ENCODE peak calls at places on chromosome 22, in five cellular contexts. One of them, this sample, is unnamed. For H3K4me1 and H3K36me3, the result is how much of the 10 kb centered on the place peaks cover.

GRCh38 chr22:40560551-40560950 is 76.0 kb downstream of the MRTFA start:
- DNase-seq in right atrium auricular region: no peak
- DNase-seq in body of pancreas: no peak
- DNase-seq in transverse colon: no peak
- DNase-seq in colonic mucosa: no peak
- DNase-seq in this sample: no peak

GRCh38 chr22:22074634-22075381 is 92.2 kb upstream of the TOP3B start:
- DNase-seq in right atrium auricular region: peak
- DNase-seq in body of pancreas: no peak
- DNase-seq in transverse colon: no peak
- DNase-seq in colonic mucosa: no peak
- DNase-seq in this sample: no peak

GRCh38 chr22:49954354-49954753 is 6.2 kb upstream of the PIM3 start:
- DNase-seq in right atrium auricular region: no peak
- DNase-seq in body of pancreas: peak
- DNase-seq in transverse colon: no peak
- DNase-seq in colonic mucosa: no peak
- DNase-seq in this sample: no peak

GRCh38 chr22:50677493-50678217 is 5.0 kb downstream of the SHANK3 start:
- DNase-seq in right atrium auricular region: no peak
- DNase-seq in body of pancreas: no peak
- DNase-seq in transverse colon: no peak
- DNase-seq in colonic mucosa: no peak
- DNase-seq in this sample: no peak

GRCh38 chr22:41257696-41258095 is 17.0 kb upstream of the CHADL start:
- DNase-seq in right atrium auricular region: no peak
- DNase-seq in body of pancreas: no peak
- DNase-seq in transverse colon: no peak
- DNase-seq in colonic mucosa: no peak
- DNase-seq in this sample: no peak

GRCh38 chr22:24323695-24324094 is 53.1 kb downstream of the SPECC1L start:
- DNase-seq in right atrium auricular region: no peak
- DNase-seq in body of pancreas: no peak
- DNase-seq in transverse colon: no peak
- DNase-seq in colonic mucosa: no peak
- DNase-seq in this sample: no peak

GRCh38 chr22:49917997-49918910 is at the start of the genes ALG12 and CRELD2:
- DNase-seq in right atrium auricular region: peak
- DNase-seq in body of pancreas: peak
- DNase-seq in transverse colon: peak
- DNase-seq in colonic mucosa: peak
- DNase-seq in this sample: peak

GRCh38 chr22:41021655-41022454 is 70.5 kb upstream of the EP300 start:
- DNase-seq in right atrium auricular region: peak
- DNase-seq in body of pancreas: peak
- DNase-seq in transverse colon: peak
- DNase-seq in colonic mucosa: peak
- DNase-seq in this sample: peak

GRCh38 chr22:22410677-22411076 is 97.9 kb downstream of the ZNF280B start:
- DNase-seq in right atrium auricular region: no peak
- DNase-seq in body of pancreas: no peak
- DNase-seq in transverse colon: no peak
- DNase-seq in colonic mucosa: no peak
- DNase-seq in this sample: no peak

GRCh38 chr22:36417281-36417686 is 29.5 kb upstream of the MYH9 start:
- DNase-seq in right atrium auricular region: no peak
- DNase-seq in body of pancreas: peak
- DNase-seq in transverse colon: peak
- DNase-seq in colonic mucosa: peak
- DNase-seq in this sample: peak

GRCh38 chr22:20724676-20725454 is 49.0 kb upstream of the SERPIND1 start:
- DNase-seq in right atrium auricular region: no peak
- DNase-seq in body of pancreas: no peak
- DNase-seq in transverse colon: no peak
- DNase-seq in colonic mucosa: no peak
- DNase-seq in this sample: no peak

GRCh38 chr22:34972498-34972897 is 93.5 kb upstream of the ISX start:
- DNase-seq in right atrium auricular region: no peak
- DNase-seq in body of pancreas: no peak
- DNase-seq in transverse colon: no peak
- DNase-seq in colonic mucosa: no peak
- DNase-seq in this sample: no peak

GRCh38 chr22:43624144-43624998 is 187.7 kb downstream of the EFCAB6 start:
- DNase-seq in right atrium auricular region: no peak
- DNase-seq in body of pancreas: no peak
- DNase-seq in transverse colon: no peak
- DNase-seq in colonic mucosa: no peak
- DNase-seq in this sample: no peak

GRCh38 chr22:17491090-17491489 is 72.2 kb upstream of the SLC25A18 start:
- DNase-seq in right atrium auricular region: no peak
- DNase-seq in body of pancreas: no peak
- DNase-seq in transverse colon: no peak
- DNase-seq in colonic mucosa: no peak
- DNase-seq in this sample: no peak

GRCh38 chr22:39416319-39416718 is 16.7 kb downstream of the TAB1 start:
- DNase-seq in right atrium auricular region: no peak
- DNase-seq in body of pancreas: no peak
- DNase-seq in transverse colon: no peak
- DNase-seq in colonic mucosa: no peak
- DNase-seq in this sample: no peak

GRCh38 chr22:39359659-39360195 is 9.9 kb downstream of the SYNGR1 start:
- DNase-seq in right atrium auricular region: no peak
- DNase-seq in body of pancreas: no peak
- DNase-seq in transverse colon: no peak
- DNase-seq in colonic mucosa: no peak
- DNase-seq in this sample: no peak

GRCh38 chr22:49838771-49839717 is 11.4 kb upstream of the BRD1 start:
- DNase-seq in right atrium auricular region: no peak
- DNase-seq in body of pancreas: no peak
- DNase-seq in transverse colon: peak
- DNase-seq in colonic mucosa: peak
- DNase-seq in this sample: peak

GRCh38 chr22:30307026-30307574 is 17.8 kb upstream of the CASTOR1 start:
- DNase-seq in right atrium auricular region: no peak
- DNase-seq in body of pancreas: no peak
- DNase-seq in transverse colon: no peak
- DNase-seq in colonic mucosa: no peak
- DNase-seq in this sample: no peak

GRCh38 chr22:30305906-30306628 is 16.8 kb upstream of the CASTOR1 start:
- DNase-seq in right atrium auricular region: no peak
- DNase-seq in body of pancreas: no peak
- DNase-seq in transverse colon: no peak
- DNase-seq in colonic mucosa: peak
- DNase-seq in this sample: no peak

GRCh38 chr22:30308096-30308495 is 18.6 kb downstream of the TBC1D10A start:
- DNase-seq in right atrium auricular region: no peak
- DNase-seq in body of pancreas: no peak
- DNase-seq in transverse colon: no peak
- DNase-seq in colonic mucosa: no peak
- DNase-seq in this sample: no peak

GRCh38 chr22:30305519-30305905 is 16.2 kb upstream of the CASTOR1 start:
- DNase-seq in right atrium auricular region: peak
- DNase-seq in body of pancreas: no peak
- DNase-seq in transverse colon: peak
- DNase-seq in colonic mucosa: peak
- DNase-seq in this sample: peak

DNA sequence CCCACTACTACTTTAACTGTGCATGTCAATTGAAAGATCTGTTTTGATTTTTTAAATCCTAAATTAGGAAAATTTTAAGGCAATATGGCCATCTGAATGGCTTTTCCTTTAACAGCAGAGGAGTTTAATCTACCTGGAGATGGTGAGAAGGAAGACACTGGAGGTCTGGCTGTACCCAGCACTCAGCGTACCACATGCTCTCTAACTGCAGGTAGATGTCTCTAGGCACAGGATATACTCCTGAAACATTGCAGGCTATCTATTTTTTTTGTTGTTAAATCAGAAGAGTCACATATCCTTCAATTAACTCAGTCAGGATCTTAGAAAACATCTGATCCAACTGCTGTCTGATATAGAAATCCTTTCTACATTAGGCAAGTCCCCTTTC is 17.3 kb upstream of the CASTOR1 start:
- DNase-seq in right atrium auricular region: no peak
- DNase-seq in body of pancreas: no peak
- DNase-seq in transverse colon: no peak
- DNase-seq in colonic mucosa: no peak
- DNase-seq in this sample: no peak
- H3K4me1 ChIP-seq in right atrium auricular region: under half
- H3K4me1 ChIP-seq in body of pancreas: half or more
- H3K4me1 ChIP-seq in transverse colon: half or more
- H3K4me1 ChIP-seq in colonic mucosa: half or more
- H3K4me1 ChIP-seq in this sample: half or more

DNA sequence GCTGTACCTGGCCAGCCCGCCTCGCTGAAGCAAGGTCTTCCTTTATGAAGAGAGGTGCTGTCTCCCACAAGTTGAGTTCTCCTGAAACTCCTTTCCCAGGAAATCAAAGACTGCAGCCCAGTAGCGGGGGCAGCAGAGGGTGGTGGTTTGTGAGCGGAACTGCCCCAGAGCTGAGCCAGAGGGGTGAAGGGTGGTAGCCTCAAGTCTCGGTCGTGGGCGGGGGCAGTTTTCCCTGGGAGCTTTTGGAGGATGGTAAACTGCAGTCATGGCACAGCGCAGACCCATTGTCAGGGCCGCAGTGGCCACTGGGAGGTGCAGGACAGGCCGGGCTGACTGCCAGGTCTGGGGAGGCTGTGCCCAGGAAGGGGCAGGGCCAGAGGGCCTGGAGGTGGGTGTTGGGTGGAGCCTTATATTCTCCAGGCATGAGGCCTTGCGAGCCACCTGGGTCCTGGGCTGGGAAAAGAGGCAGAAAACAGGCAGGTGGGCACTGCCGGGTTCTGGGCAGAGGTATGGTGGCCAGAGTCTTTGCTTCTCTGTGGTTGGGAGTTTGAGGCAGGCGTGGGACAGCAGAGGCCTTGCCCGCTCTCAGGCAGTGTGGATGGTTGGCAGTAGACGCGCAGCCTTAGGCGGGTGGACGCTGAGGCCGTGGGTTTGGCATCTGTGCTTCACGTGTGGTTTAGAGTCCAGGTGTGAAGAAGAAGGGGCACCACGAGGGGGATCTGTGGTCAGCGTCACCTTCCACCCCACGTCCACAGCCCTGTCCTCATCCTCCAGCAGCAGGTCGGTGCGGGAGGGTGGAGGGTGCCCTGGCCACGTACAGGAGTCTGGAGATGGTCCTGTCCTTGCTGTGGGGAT is 1176.4 kb downstream of the BRD1 start:
- DNase-seq in right atrium auricular region: no peak
- DNase-seq in body of pancreas: no peak
- DNase-seq in transverse colon: no peak
- DNase-seq in colonic mucosa: no peak
- DNase-seq in this sample: peak
- H3K36me3 ChIP-seq in right atrium auricular region: under half
- H3K36me3 ChIP-seq in body of pancreas: under half
- H3K36me3 ChIP-seq in transverse colon: under half
- H3K36me3 ChIP-seq in colonic mucosa: under half
- H3K36me3 ChIP-seq in this sample: under half

GRCh38 chr22:31585161-31585859 is 76.7 kb downstream of the PISD start:
- DNase-seq in right atrium auricular region: peak
- DNase-seq in body of pancreas: no peak
- DNase-seq in transverse colon: no peak
- DNase-seq in colonic mucosa: no peak
- DNase-seq in this sample: no peak

GRCh38 chr22:31584804-31585160 is 77.2 kb downstream of the PISD start:
- DNase-seq in right atrium auricular region: no peak
- DNase-seq in body of pancreas: no peak
- DNase-seq in transverse colon: no peak
- DNase-seq in colonic mucosa: no peak
- DNase-seq in this sample: no peak

GRCh38 chr22:31583861-31584485 is 78.0 kb downstream of the PISD start:
- DNase-seq in right atrium auricular region: no peak
- DNase-seq in body of pancreas: no peak
- DNase-seq in transverse colon: no peak
- DNase-seq in colonic mucosa: no peak
- DNase-seq in this sample: no peak

GRCh38 chr22:31586137-31586920 is 75.7 kb downstream of the PISD start:
- DNase-seq in right atrium auricular region: peak
- DNase-seq in body of pancreas: no peak
- DNase-seq in transverse colon: no peak
- DNase-seq in colonic mucosa: no peak
- DNase-seq in this sample: no peak

DNA sequence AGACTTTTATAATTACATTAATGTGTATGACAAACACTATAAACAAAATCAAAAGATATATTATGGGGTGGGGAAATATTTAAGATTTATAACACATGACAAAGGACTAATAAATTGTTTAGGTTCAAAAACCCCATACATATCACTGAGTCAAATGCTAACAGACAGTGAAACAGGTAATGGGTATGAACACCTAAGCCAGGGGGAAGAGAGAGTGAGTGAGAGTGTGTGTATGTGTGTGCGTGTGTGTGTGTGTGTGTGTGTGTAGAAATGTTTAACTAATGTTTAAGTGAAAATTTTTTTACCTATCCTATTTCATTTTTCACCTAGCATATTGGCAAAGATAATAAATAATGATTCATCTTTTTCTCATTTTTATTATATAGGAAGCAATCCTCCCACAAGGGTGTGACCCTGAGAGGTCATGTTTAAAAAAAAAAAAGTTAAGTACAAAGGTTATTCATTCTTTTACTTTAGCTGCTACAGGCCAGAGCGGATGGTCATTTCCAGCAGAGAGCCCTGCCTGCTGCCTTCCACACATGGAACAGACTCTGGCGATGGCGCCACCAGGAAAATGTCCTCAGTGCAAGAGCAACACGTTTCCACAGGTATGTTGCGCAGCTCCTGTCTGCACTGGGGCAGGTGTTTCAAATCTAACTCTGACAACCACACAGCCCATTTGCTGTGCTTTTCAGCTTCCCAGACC is 72.9 kb downstream of the PISD start:
- DNase-seq in right atrium auricular region: no peak
- DNase-seq in body of pancreas: no peak
- DNase-seq in transverse colon: peak
- DNase-seq in colonic mucosa: peak
- DNase-seq in this sample: peak
- H3K4me3 ChIP-seq in right atrium auricular region: no peak
- H3K4me3 ChIP-seq in body of pancreas: no peak
- H3K4me3 ChIP-seq in transverse colon: no peak
- H3K4me3 ChIP-seq in colonic mucosa: no peak
- H3K4me3 ChIP-seq in this sample: no peak

DNA sequence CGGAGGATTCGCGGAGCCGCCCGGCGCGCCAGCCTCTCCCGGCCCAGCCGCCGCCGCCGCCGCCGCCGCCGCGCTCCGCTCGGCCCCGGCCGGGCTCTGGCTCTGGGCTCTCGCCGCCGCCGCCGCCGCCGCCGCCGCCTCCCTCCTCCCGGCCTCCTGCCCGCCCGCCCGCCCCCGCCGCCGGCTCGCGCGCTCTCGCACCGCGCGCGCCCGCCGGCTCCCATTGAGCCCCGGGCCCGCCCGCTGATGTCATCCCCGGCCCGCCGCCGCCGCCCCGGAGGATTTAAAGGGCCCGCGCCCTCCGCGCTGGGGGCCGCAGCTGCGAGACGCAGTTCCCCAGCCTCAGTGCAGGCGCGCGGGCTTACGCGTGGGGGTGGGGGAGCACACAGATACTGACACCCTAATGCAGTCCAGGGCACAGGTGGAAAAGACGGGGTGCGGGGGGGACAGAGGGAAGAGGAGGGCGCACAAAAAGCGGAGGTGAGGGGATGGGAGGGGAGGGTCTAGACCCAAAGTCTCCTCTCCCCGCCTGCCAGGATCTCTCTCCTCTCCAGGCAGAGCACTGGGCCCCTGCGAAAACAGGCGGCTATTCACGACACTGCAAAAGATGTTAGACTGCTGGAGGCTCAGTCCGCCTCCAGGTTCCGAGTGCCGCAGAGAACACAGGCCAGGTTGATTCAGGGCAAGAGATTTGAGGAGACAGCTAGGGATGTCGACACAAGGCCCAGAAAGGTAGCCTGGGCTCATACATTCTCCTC is at the start of gene CSNK1E:
- DNase-seq in right atrium auricular region: peak
- DNase-seq in body of pancreas: peak
- DNase-seq in transverse colon: peak
- DNase-seq in colonic mucosa: peak
- DNase-seq in this sample: peak
- H3K4me1 ChIP-seq in right atrium auricular region: under half
- H3K4me1 ChIP-seq in body of pancreas: under half
- H3K4me1 ChIP-seq in transverse colon: under half
- H3K4me1 ChIP-seq in colonic mucosa: under half
- H3K4me1 ChIP-seq in this sample: under half

This sample was measured in mucosa of descending colon.